ENCODE peak calls at places on chromosomes 4 and X, in six cellular contexts. R, P, C, F, I and J are unnamed samples.

GRCh38 chr4:74598611-74599325 is 153.8 kb downstream of the AREG start:
- DNase-seq in R (no peak), P (no peak), C (no peak), F (no peak), I (no peak), J (peak)

GRCh38 chrX:63754141-63754859 is 30.7 kb downstream of the ARHGEF9 start:
- DNase-seq in R (peak), P (no peak), C (no peak), F (peak), I (no peak), J (peak)

GRCh38 chr4:24896977-24897376 is 15.9 kb downstream of the CCDC149 start:
- DNase-seq in R (no peak), P (no peak), C (no peak), F (no peak), I (no peak), J (no peak)

GRCh38 chr4:182286035-182286434 is 42.8 kb downstream of the TENM3 start:
- DNase-seq in R (peak), P (no peak), C (no peak), F (no peak), I (no peak), J (peak)

GRCh38 chrX:97539970-97540519 is 656.3 kb downstream of the RPA4 start:
- DNase-seq in R (peak), P (no peak), C (no peak), F (no peak), I (no peak), J (no peak)

GRCh38 chr4:110197421-110198398 is 705 bp downstream of the ELOVL6 start:
- DNase-seq in R (peak), P (no peak), C (peak), F (peak), I (peak), J (no peak)

GRCh38 chrX:56800801-56801200 is 71.8 kb downstream of the NBDY start:
- DNase-seq in R (no peak), P (no peak), C (peak), F (no peak), I (no peak), J (no peak)

GRCh38 chrX:129842510-129843208 is 1.0 kb downstream of the ZDHHC9 start:
- DNase-seq in R (peak), P (no peak), C (peak), F (peak), I (no peak), J (peak)

GRCh38 chrX:53263597-53264094 is 17.7 kb downstream of the IQSEC2 start:
- DNase-seq in R (peak), P (no peak), C (peak), F (peak), I (no peak), J (peak)

GRCh38 chrX:72247206-72247944 is 8.5 kb upstream of the ERCC6L start:
- DNase-seq in R (peak), P (no peak), C (no peak), F (no peak), I (no peak), J (no peak)

GRCh38 chrX:69182818-69183375 is 17.6 kb upstream of the PJA1 start:
- DNase-seq in R (no peak), P (no peak), C (no peak), F (no peak), I (no peak), J (no peak)

GRCh38 chr4:26372076-26372475 is 51.3 kb downstream of the RBPJ start:
- DNase-seq in R (no peak), P (no peak), C (peak), F (no peak), I (no peak), J (no peak)

GRCh38 chr4:16265820-16266219 is 39.5 kb upstream of the TAPT1 start:
- DNase-seq in R (no peak), P (no peak), C (no peak), F (no peak), I (no peak), J (no peak)

GRCh38 chrX:100645106-100645505 is 1.1 kb downstream of the SRPX2 start:
- DNase-seq in R (no peak), P (no peak), C (no peak), F (peak), I (no peak), J (no peak)

GRCh38 chr4:4852591-4853362 is 6.7 kb upstream of the MSX1 start:
- DNase-seq in R (peak), P (no peak), C (peak), F (peak), I (peak), J (peak)

GRCh38 chrX:39811391-39811790 is 286.4 kb downstream of the BCOR start:
- DNase-seq in R (no peak), P (peak), C (peak), F (peak), I (no peak), J (no peak)

GRCh38 chrX:56733459-56734046 is 4.5 kb downstream of the NBDY start:
- DNase-seq in R (peak), P (no peak), C (peak), F (peak), I (peak), J (peak)

GRCh38 chrX:134999469-134999868 is 8.7 kb downstream of the SMIM10 start:
- DNase-seq in R (peak), P (no peak), C (peak), F (peak), I (no peak), J (peak)

GRCh38 chrX:108732630-108733321 is 3.6 kb downstream of the IRS4 start:
- DNase-seq in R (no peak), P (no peak), C (peak), F (no peak), I (peak), J (no peak)
- H3K4me3 ChIP-seq in R (no peak), P (peak), C (no peak), F (no peak), I (peak), J (no peak)

GRCh38 chr4:90889171-90889570 is 762.0 kb downstream of the CCSER1 start:
- DNase-seq in R (no peak), P (no peak), C (no peak), F (no peak), I (no peak), J (no peak)

GRCh38 chr4:90883519-90883918 is 756.3 kb downstream of the CCSER1 start:
- DNase-seq in R (no peak), P (no peak), C (no peak), F (no peak), I (no peak), J (no peak)
- H2AK5ac ChIP-seq in R (no peak), P (no peak), C (no peak), F (no peak), I (no peak), J (no peak)

DNA sequence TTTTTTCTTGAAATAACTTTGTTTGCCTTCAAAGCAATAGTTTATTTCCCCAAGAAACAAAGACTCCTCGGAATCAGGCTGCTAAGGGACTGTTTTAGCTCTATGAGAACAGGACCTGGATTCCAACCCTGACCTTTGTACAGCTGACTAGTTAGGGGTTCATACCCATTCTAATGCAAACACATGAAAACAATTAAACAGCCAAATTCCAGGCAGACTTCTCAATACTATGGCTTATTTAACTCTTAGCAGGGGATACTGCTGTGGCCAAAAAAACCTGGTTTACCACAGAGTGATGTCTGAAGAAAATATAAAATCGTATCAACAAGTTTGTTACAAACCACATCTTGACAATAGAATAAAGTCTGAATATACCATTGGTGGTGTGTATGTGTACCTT is 129.6 kb upstream of the INTU start:
- DNase-seq in R (peak), P (peak), C (no peak), F (no peak), I (no peak), J (no peak)
- H3K4me2 ChIP-seq in R (peak), P (no peak), C (no peak), F (no peak), I (peak), J (no peak)

DNA sequence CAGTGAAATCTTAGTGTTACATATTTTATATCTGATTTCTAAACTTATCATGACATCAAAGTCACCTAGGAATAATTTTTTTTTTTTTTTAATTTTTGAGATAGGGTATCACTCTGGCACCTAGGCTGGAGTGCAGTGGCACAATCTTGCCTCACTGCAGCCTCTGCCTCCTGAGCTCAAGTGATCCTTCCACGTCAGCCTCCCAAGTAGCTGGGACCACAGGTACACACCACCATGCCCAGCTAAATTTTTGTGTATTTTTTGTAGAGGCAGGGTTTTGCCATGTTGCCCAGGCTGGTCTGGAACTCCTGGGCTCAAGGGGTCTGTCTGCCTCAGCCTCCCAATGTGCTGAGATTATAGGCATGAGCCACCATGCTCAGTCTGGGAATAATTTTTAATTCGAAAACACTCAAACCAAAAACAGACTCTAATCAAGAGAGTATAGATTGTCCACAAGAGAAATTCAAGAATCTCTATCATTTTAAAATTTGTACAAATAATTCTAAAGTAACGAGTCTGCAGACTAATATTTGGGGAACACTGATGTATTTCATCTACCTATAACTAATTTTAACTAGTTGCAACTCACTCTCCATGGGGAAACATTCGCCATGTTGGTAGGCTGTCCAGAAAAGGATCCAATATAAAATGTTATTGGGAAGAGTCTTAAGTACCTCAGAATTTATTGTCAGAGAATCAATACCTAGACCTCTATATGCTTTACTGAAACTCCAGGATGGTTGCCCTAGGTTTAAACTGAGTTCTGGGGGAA is 3.4 kb downstream of the SLC7A11 start:
- DNase-seq in R (no peak), P (no peak), C (no peak), F (peak), I (no peak), J (no peak)
- H3K4me3 ChIP-seq in R (peak), P (no peak), C (no peak), F (no peak), I (peak), J (no peak)

GRCh38 chrX:6708676-6709075 is 173.8 kb upstream of the VCX3A start:
- DNase-seq in R (no peak), P (no peak), C (peak), F (no peak), I (no peak), J (no peak)

GRCh38 chrX:6708041-6708440 is 173.1 kb upstream of the VCX3A start:
- DNase-seq in R (no peak), P (no peak), C (peak), F (no peak), I (no peak), J (no peak)

DNA sequence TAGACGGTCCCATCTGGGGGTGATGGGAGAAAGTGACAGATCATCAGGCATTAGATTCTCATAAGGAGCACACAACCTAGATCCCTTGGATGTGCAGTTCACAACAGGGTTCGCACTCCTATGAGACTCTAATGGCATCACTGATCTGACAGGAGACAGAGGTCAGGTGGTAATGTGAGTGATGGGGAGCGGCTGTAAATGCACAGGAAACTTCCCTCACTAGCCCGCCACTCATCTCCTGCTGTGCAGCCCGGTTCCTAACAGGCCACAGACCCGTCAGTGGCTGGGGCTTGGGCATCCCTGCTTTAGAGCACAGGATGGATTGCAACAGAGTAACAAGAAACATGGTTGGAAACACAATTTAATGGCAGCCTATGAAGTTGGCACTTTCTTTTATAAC is 172.6 kb upstream of the VCX3A start:
- DNase-seq in R (no peak), P (no peak), C (peak), F (no peak), I (no peak), J (no peak)
- H2AK5ac ChIP-seq in R (no peak), P (no peak), C (no peak), F (no peak), I (peak), J (peak)

GRCh38 chr4:152713951-152714705 is 34.3 kb upstream of the TMEM154 start:
- DNase-seq in R (no peak), P (no peak), C (no peak), F (no peak), I (no peak), J (no peak)
- H3K4me2 ChIP-seq in R (no peak), P (no peak), C (no peak), F (no peak), I (no peak), J (no peak)

GRCh38 chr4:175450446-175450845 is 361.6 kb downstream of the GPM6A start:
- DNase-seq in R (no peak), P (no peak), C (no peak), F (no peak), I (no peak), J (no peak)
- H3K4me3 ChIP-seq in R (no peak), P (no peak), C (no peak), F (no peak), I (no peak), J (no peak)

DNA sequence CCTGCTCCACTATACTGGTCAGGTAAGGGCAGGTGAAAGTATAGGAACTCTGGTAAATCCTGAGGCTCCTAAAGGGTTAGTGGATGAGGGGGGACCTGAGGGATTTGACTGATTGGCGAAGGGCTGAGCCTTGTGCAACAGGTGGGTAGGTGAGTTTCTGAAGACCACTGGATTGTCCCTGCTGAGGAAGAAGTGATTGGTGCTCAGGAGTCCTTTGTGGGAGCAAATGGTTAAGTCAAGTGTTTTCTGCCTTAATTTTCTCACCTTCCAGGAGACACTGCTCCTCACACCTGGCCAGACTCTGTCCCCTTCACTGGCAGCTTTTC is 156.6 kb downstream of the AMMECR1 start:
- DNase-seq in R (no peak), P (no peak), C (no peak), F (no peak), I (no peak), J (no peak)
- H2AK5ac ChIP-seq in R (peak), P (no peak), C (no peak), F (peak), I (no peak), J (no peak)

GRCh38 chr4:5969336-5969735 is 48.9 kb downstream of the C4orf50 start:
- DNase-seq in R (no peak), P (no peak), C (no peak), F (no peak), I (no peak), J (no peak)

GRCh38 chr4:5968246-5968645 is 50.0 kb downstream of the C4orf50 start:
- DNase-seq in R (no peak), P (no peak), C (no peak), F (no peak), I (no peak), J (no peak)

GRCh38 chr4:5969777-5970176 is 48.5 kb downstream of the C4orf50 start:
- DNase-seq in R (no peak), P (no peak), C (no peak), F (no peak), I (no peak), J (no peak)

GRCh38 chr4:5965225-5965624 is 53.0 kb downstream of the C4orf50 start:
- DNase-seq in R (no peak), P (no peak), C (no peak), F (no peak), I (no peak), J (no peak)

DNA sequence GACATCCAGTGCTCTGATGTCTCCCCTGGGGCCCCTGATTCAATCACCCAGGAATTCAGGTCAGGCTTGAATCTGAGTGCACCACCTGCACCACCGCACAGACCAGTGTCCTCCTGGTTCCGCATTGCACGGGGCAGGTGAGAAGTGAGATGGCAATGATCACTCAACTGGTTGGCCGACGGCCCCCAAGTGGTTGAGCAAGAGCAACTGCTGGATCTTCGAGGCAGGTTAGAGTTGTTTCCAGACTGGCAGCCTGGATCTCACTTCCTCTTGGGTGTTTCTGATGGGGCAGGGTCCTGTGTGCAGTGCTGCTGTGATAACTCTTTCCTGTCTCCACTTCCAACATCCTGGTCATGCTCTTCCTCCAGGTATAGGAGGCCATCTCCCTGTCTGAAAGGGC is 50.4 kb downstream of the C4orf50 start:
- DNase-seq in R (no peak), P (no peak), C (no peak), F (no peak), I (no peak), J (no peak)
- H3K4me2 ChIP-seq in R (no peak), P (no peak), C (no peak), F (no peak), I (no peak), J (no peak)

GRCh38 chr4:52861879-52862604 is at the start of gene RASL11B:
- DNase-seq in R (peak), P (peak), C (peak), F (peak), I (peak), J (peak)

GRCh38 chr4:52862605-52863236 is 604 bp downstream of the RASL11B start:
- DNase-seq in R (no peak), P (no peak), C (peak), F (no peak), I (no peak), J (no peak)

GRCh38 chr4:52865305-52865704 is 3.2 kb downstream of the RASL11B start:
- DNase-seq in R (no peak), P (no peak), C (no peak), F (no peak), I (no peak), J (no peak)

GRCh38 chr4:52864816-52865215 is 2.7 kb downstream of the RASL11B start:
- DNase-seq in R (peak), P (no peak), C (no peak), F (no peak), I (no peak), J (no peak)

GRCh38 chr4:52863324-52863723 is 1.2 kb downstream of the RASL11B start:
- DNase-seq in R (no peak), P (no peak), C (peak), F (no peak), I (no peak), J (no peak)
- H3K4me3 ChIP-seq in R (peak), P (peak), C (peak), F (no peak), I (peak), J (peak)